ENCODE peak calls at places on chromosomes 12 and 14, in nine cellular contexts. W is NCI-H1417; O is non-pigmented ciliary epithelial cell; E is ACHN; A is HEK293T; H is LoVo; Q is bronchial epithelial cell; U is MV-4-11; Y is stimulated activated CD8-positive, alpha-beta memory T cell treated with anti-CD3 and anti-CD28 coated beads, Interleukin-4, amount 100 ng/mL, for 1 hour. B is an unnamed sample.

GRCh38 chr12:63397807-63398206 is 246.8 kb upstream of the AVPR1A start:
- DNase-seq in H (no peak), E (no peak), U (no peak), W (no peak), Y (no peak), A (no peak), O (no peak), Q (no peak), B (no peak)

GRCh38 chr12:31835276-31835882 is 106.6 kb upstream of the AMN1 start:
- DNase-seq in W (no peak), U (peak), Q (no peak), H (peak), E (no peak), Y (no peak), A (no peak), O (no peak), B (no peak)

GRCh38 chr12:124446364-124446763 is 121.0 kb downstream of the NCOR2 start:
- DNase-seq in E (no peak), W (no peak), Q (no peak), A (no peak), Y (no peak), U (no peak), H (no peak), O (no peak), B (no peak)

GRCh38 chr12:97464241-97465011 is 1.8 kb downstream of the RMST start:
- DNase-seq in W (peak), O (no peak), H (no peak), A (no peak), Y (no peak), U (no peak), E (no peak), Q (no peak), B (no peak)

GRCh38 chr12:81800298-81801148 is 41.4 kb upstream of the PPFIA2 start:
- DNase-seq in E (no peak), W (no peak), Y (no peak), Q (peak), A (no peak), H (no peak), O (no peak), U (peak), B (no peak)

GRCh38 chr12:28050606-28051005 is 78.1 kb upstream of the PTHLH start:
- DNase-seq in U (no peak), Q (peak), E (no peak), W (no peak), Y (no peak), H (no peak), A (no peak), O (no peak), B (no peak)

GRCh38 chr14:80005561-80005960 is 205.7 kb downstream of the DIO2 start:
- DNase-seq in O (no peak), E (no peak), Y (no peak), Q (no peak), U (no peak), A (no peak), W (no peak), H (no peak), B (no peak)

GRCh38 chr12:131673519-131674265 is 37.2 kb upstream of the SFSWAP start:
- DNase-seq in E (peak), O (no peak), H (peak), A (no peak), W (no peak), U (peak), Q (peak), Y (no peak), B (peak)

GRCh38 chr12:122788387-122788786 is 14.0 kb downstream of the CCDC62 start:
- DNase-seq in O (no peak), Q (peak), A (no peak), H (no peak), E (no peak), W (no peak), U (no peak), Y (no peak), B (no peak)

B was measured in RWPE1.